ENCODE peak calls at places on chromosomes 2 and 18, in four cellular contexts. X, A, S and Y are unnamed samples.

GRCh38 chr2:192357216-192357615 is 162.5 kb upstream of the TMEFF2 start:
- DNase-seq in X (no peak), A (no peak), S (no peak), Y (no peak)

GRCh38 chr2:173021939-173022371 is 53.7 kb upstream of the MAP3K20 start:
- DNase-seq in X (no peak), A (peak), S (no peak), Y (no peak)

GRCh38 chr2:231300020-231300721 is 95.3 kb upstream of the B3GNT7 start:
- DNase-seq in X (no peak), A (no peak), S (no peak), Y (no peak)

GRCh38 chr2:15943914-15944313 is 3.6 kb downstream of the MYCN start:
- DNase-seq in X (no peak), A (no peak), S (no peak), Y (no peak)

GRCh38 chr2:232058063-232058877 is 96.8 kb downstream of the DIS3L2 start:
- DNase-seq in X (no peak), A (no peak), S (no peak), Y (no peak)

GRCh38 chr18:58231930-58232329 is 187.9 kb downstream of the NEDD4L start:
- DNase-seq in X (peak), A (no peak), S (no peak), Y (no peak)

GRCh38 chr18:58213445-58213844 is 169.4 kb downstream of the NEDD4L start:
- DNase-seq in X (no peak), A (peak), S (peak), Y (no peak)

GRCh38 chr2:66981074-66981473 is 416.1 kb upstream of the ETAA1 start:
- DNase-seq in X (no peak), A (no peak), S (no peak), Y (no peak)

GRCh38 chr2:10775036-10775780 is 37.4 kb downstream of the PDIA6 start:
- DNase-seq in X (no peak), A (no peak), S (no peak), Y (no peak)

GRCh38 chr18:79848579-79849327 is 51.0 kb downstream of the KCNG2 start:
- DNase-seq in X (no peak), A (no peak), S (no peak), Y (no peak)

GRCh38 chr18:46623541-46623940 is 33.5 kb downstream of the LOXHD1 start:
- DNase-seq in X (no peak), A (no peak), S (no peak), Y (no peak)

GRCh38 chr18:54805571-54806334 is 22.5 kb upstream of the RAB27B start:
- DNase-seq in X (no peak), A (peak), S (no peak), Y (no peak)

GRCh38 chr2:88038263-88039105 is 17.1 kb downstream of the KRCC1 start:
- DNase-seq in X (no peak), A (peak), S (peak), Y (no peak)

GRCh38 chr2:3254438-3254941 is 123.1 kb downstream of the EIPR1 start:
- DNase-seq in X (no peak), A (no peak), S (no peak), Y (no peak)

GRCh38 chr2:11129598-11130449 is 25.4 kb upstream of the SLC66A3 start:
- DNase-seq in X (peak), A (no peak), S (no peak), Y (peak)

GRCh38 chr2:98487806-98488189 is 43.1 kb downstream of the INPP4A start:
- DNase-seq in X (peak), A (no peak), S (no peak), Y (no peak)

GRCh38 chr18:3500016-3500415 is 50.0 kb downstream of the TGIF1 start:
- DNase-seq in X (no peak), A (no peak), S (no peak), Y (no peak)

GRCh38 chr18:11587432-11587831 is 22.0 kb upstream of the SLC35G4 start:
- DNase-seq in X (no peak), A (no peak), S (no peak), Y (no peak)

GRCh38 chr18:11587846-11588245 is 21.6 kb upstream of the SLC35G4 start:
- DNase-seq in X (no peak), A (no peak), S (no peak), Y (no peak)

GRCh38 chr18:11591957-11592356 is 17.4 kb upstream of the SLC35G4 start:
- DNase-seq in X (no peak), A (no peak), S (no peak), Y (no peak)
- TF ChIP-seq CTCF in X (no peak), A (no peak), S (no peak), Y (no peak)

GRCh38 chr2:96415684-96416083 is 80.1 kb downstream of the NCAPH start:
- DNase-seq in X (no peak), A (no peak), S (no peak), Y (no peak)

GRCh38 chr2:96412307-96413066 is 76.9 kb downstream of the NCAPH start:
- DNase-seq in X (no peak), A (no peak), S (no peak), Y (no peak)

GRCh38 chr2:96409543-96410184 is 74.1 kb downstream of the NCAPH start:
- DNase-seq in X (no peak), A (no peak), S (no peak), Y (no peak)

GRCh38 chr2:96413067-96413722 is 77.6 kb downstream of the NCAPH start:
- DNase-seq in X (peak), A (no peak), S (no peak), Y (no peak)

GRCh38 chr2:96414161-96414713 is 78.7 kb downstream of the NCAPH start:
- DNase-seq in X (no peak), A (no peak), S (no peak), Y (no peak)
- TF ChIP-seq CTCF in X (no peak), A (no peak), S (no peak), Y (no peak)

GRCh38 chr2:74327205-74327604 is 16.0 kb downstream of the SLC4A5 start:
- DNase-seq in X (no peak), A (no peak), S (no peak), Y (no peak)
- TF ChIP-seq CTCF in X (no peak), A (no peak), S (no peak), Y (no peak)

GRCh38 chr2:205043285-205043684 is 498.0 kb downstream of the PARD3B start:
- DNase-seq in X (no peak), A (no peak), S (no peak), Y (no peak)

GRCh38 chr2:205051417-205051816 is 506.1 kb downstream of the PARD3B start:
- DNase-seq in X (no peak), A (no peak), S (no peak), Y (no peak)

GRCh38 chr2:205052781-205053180 is 507.5 kb downstream of the PARD3B start:
- DNase-seq in X (no peak), A (no peak), S (no peak), Y (no peak)

GRCh38 chr2:205041472-205042130 is 496.3 kb downstream of the PARD3B start:
- DNase-seq in X (no peak), A (no peak), S (no peak), Y (no peak)

GRCh38 chr2:205047273-205047839 is 502.1 kb downstream of the PARD3B start:
- DNase-seq in X (no peak), A (no peak), S (no peak), Y (no peak)
- TF ChIP-seq CTCF in X (no peak), A (no peak), S (no peak), Y (no peak)

GRCh38 chr2:55887906-55888625 is 35.5 kb downstream of the EFEMP1 start:
- DNase-seq in X (no peak), A (peak), S (no peak), Y (no peak)
- TF ChIP-seq CTCF in X (no peak), A (no peak), S (no peak), Y (no peak)